ENCODE peak calls at places on chromosomes 5 and 9, in eight cellular contexts. D is Peyer's patch; S is WERI-Rb-1; Q is T47D; H is NCI-H1417; O is effector memory CD8-positive, alpha-beta T cell; K is AML-193; C is NCI-H1436. P is an unnamed sample.

GRCh38 chr5:124669956-124670671 is 76.3 kb downstream of the ZNF608 start:
- DNase-seq in Q (no peak), S (no peak), D (no peak), H (peak), O (no peak), C (no peak), K (no peak), P (no peak)

GRCh38 chr9:27638716-27639115 is 65.4 kb upstream of the C9orf72 start:
- DNase-seq in D (no peak), K (no peak), S (no peak), C (no peak), O (no peak), Q (no peak), H (no peak), P (no peak)

GRCh38 chr9:1100945-1101344 is 50.8 kb downstream of the DMRT2 start:
- DNase-seq in S (peak), K (no peak), D (peak), C (no peak), H (peak), O (no peak), Q (peak), P (no peak)

GRCh38 chr5:36660397-36661049 is 54.1 kb downstream of the SLC1A3 start:
- DNase-seq in Q (no peak), D (no peak), S (no peak), K (no peak), O (no peak), C (no peak), H (no peak), P (no peak)

GRCh38 chr5:177607115-177607451 is 7.2 kb downstream of the B4GALT7 start:
- DNase-seq in O (no peak), C (no peak), D (no peak), H (no peak), Q (no peak), S (no peak), K (no peak), P (no peak)

GRCh38 chr5:175347027-175347426 is 97.0 kb downstream of the DRD1 start:
- DNase-seq in O (no peak), S (no peak), H (peak), C (no peak), Q (no peak), K (no peak), D (no peak), P (no peak)

GRCh38 chr5:172671091-172671490 is 30.0 kb downstream of the NEURL1B start:
- DNase-seq in H (no peak), O (no peak), C (no peak), S (no peak), D (no peak), Q (no peak), K (no peak), P (no peak)

GRCh38 chr9:110029422-110029814 is 178.5 kb downstream of the C9orf152 start:
- DNase-seq in K (peak), Q (no peak), D (no peak), S (no peak), C (no peak), O (no peak), H (no peak), P (no peak)

GRCh38 chr9:486156-486555 is 271.5 kb downstream of the DOCK8 start:
- DNase-seq in K (no peak), C (no peak), H (no peak), Q (no peak), D (no peak), O (no peak), S (no peak), P (no peak)

GRCh38 chr9:129835860-129836223 is 584 bp downstream of the USP20 start:
- DNase-seq in Q (no peak), O (no peak), C (no peak), D (no peak), S (no peak), H (no peak), K (no peak), P (no peak)

GRCh38 chr9:135251331-135251761 is 163.9 kb downstream of the OLFM1 start:
- DNase-seq in C (no peak), Q (no peak), H (no peak), K (no peak), O (no peak), S (no peak), D (no peak), P (no peak)